ENCODE peak calls at places on chromosomes 7 and 10, in nine cellular contexts. F is GM12891; A is activated CD4-positive, alpha-beta T cell treated with anti-CD3 and anti-CD28 coated beads, Interleukin-2, amount 50 U/mL, for 4 hours; H is NCI-H2171 treated with DMSO at 0.1 percent for 48 hours; K is AG09309; L is RWPE2; D is NCI-H510A treated with DMSO at 0.1 percent for 48 hours; I is pons; B is GM03348. J is an unnamed sample.

GRCh38 chr10:101783736-101784118 is 481 bp upstream of the NPM3 start:
- DNase-seq in F (no peak), A (no peak), H (no peak), K (no peak), L (no peak), D (peak; percentile 57), I (no peak), B (no peak), J (no peak)

GRCh38 chr10:98316661-98317060 is 48.7 kb upstream of the LOXL4 start:
- DNase-seq in F (no peak), A (no peak), H (no peak), K (no peak), L (no peak), D (no peak), I (no peak), B (peak; percentile 63), J (no peak)

GRCh38 chr10:31820096-31820495 is 108.5 kb downstream of the ARHGAP12 start:
- DNase-seq in F (no peak), A (no peak), H (no peak), K (no peak), L (no peak), D (no peak), I (no peak), B (no peak), J (no peak)

GRCh38 chr7:30800785-30801252 is 29.6 kb downstream of the MINDY4 start:
- DNase-seq in F (peak; percentile 47), A (peak; percentile 8), H (peak; percentile 78), K (peak; percentile 52), L (no peak), D (peak; percentile 55), I (peak; percentile 84), B (peak; percentile 85), J (peak; percentile 92)

GRCh38 chr7:139457153-139457946 is 26.1 kb downstream of the KLRG2 start:
- DNase-seq in F (no peak), A (no peak), H (no peak), K (no peak), L (no peak), D (no peak), I (no peak), B (peak; percentile 52), J (peak; percentile 64)

GRCh38 chr7:157355784-157356511 is 19.1 kb downstream of the DNAJB6 start:
- DNase-seq in F (no peak), A (no peak), H (peak; percentile 50), K (no peak), L (no peak), D (peak; percentile 18), I (peak; percentile 56), B (peak; percentile 57), J (no peak)

GRCh38 chr7:1160665-1161010 is 642 bp upstream of the ZFAND2A start:
- DNase-seq in F (no peak), A (no peak), H (no peak), K (no peak), L (no peak), D (no peak), I (no peak), B (peak; percentile 49), J (no peak)

GRCh38 chr7:102273749-102274712 is 12.6 kb upstream of the SH2B2 start:
- DNase-seq in F (no peak), A (no peak), H (no peak), K (no peak), L (peak; percentile 96), D (peak; percentile 35), I (no peak), B (peak; percentile 58), J (peak; percentile 87)

GRCh38 chr10:79608505-79609375 is 2.0 kb upstream of the SFTPA1 start:
- DNase-seq in F (peak; percentile 28), A (peak; percentile 13), H (no peak), K (no peak), L (no peak), D (peak; percentile 4), I (peak; percentile 4), B (peak; percentile 18), J (peak; percentile 64)

GRCh38 chr10:84571146-84571545 is 242.8 kb downstream of the CCSER2 start:
- DNase-seq in F (no peak), A (no peak), H (no peak), K (no peak), L (no peak), D (no peak), I (no peak), B (no peak), J (no peak)

GRCh38 chr10:80509403-80510161 is 28.1 kb upstream of the SH2D4B start:
- DNase-seq in F (no peak), A (no peak), H (no peak), K (no peak), L (peak; percentile 88), D (no peak), I (no peak), B (peak; percentile 64), J (peak; percentile 50)

GRCh38 chr10:77146937-77147336 is 490.7 kb downstream of the KCNMA1 start:
- DNase-seq in F (no peak), A (no peak), H (no peak), K (no peak), L (no peak), D (no peak), I (no peak), B (no peak), J (no peak)

GRCh38 chr10:131824371-131825149 is 76.2 kb upstream of the PPP2R2D start:
- DNase-seq in F (no peak), A (no peak), H (no peak), K (no peak), L (no peak), D (no peak), I (no peak), B (no peak), J (no peak)

GRCh38 chr7:40544932-40545331 is 410.1 kb downstream of the SUGCT start:
- DNase-seq in F (no peak), A (no peak), H (no peak), K (peak; percentile 39), L (no peak), D (no peak), I (no peak), B (peak; percentile 22), J (no peak)

GRCh38 chr10:106224676-106225075 is 939.8 kb downstream of the SORCS1 start:
- DNase-seq in F (no peak), A (no peak), H (no peak), K (no peak), L (no peak), D (no peak), I (no peak), B (no peak), J (no peak)

GRCh38 chr7:135771961-135772638 is 23.5 kb upstream of the FAM180A start:
- DNase-seq in F (no peak), A (no peak), H (no peak), K (no peak), L (no peak), D (no peak), I (no peak), B (peak; percentile 49), J (no peak)

GRCh38 chr7:95960706-95961244 is 188.4 kb downstream of the DYNC1I1 start:
- DNase-seq in F (no peak), A (no peak), H (no peak), K (no peak), L (no peak), D (no peak), I (no peak), B (no peak), J (no peak)

GRCh38 chr7:33471636-33472242 is 342.4 kb downstream of the BBS9 start:
- DNase-seq in F (no peak), A (no peak), H (no peak), K (peak; percentile 8), L (no peak), D (no peak), I (no peak), B (peak; percentile 24), J (no peak)

GRCh38 chr10:68171539-68172080 is 60.3 kb downstream of the ATOH7 start:
- DNase-seq in F (no peak), A (no peak), H (no peak), K (no peak), L (no peak), D (no peak), I (no peak), B (no peak), J (no peak)